ENCODE peak calls at places on chromosomes 3 and 15, in eight cellular contexts. P is suprapubic skin; A is CD8-positive, alpha-beta T cell; O is stomach; Z is cardiac muscle cell; E is K562; K is upper lobe of right lung; I is dorsolateral prefrontal cortex. X is an unnamed sample.

GRCh38 chr3:111081008-111081545 is 9.5 kb downstream of the NECTIN3 start:
- DNase-seq in P (no peak), A (no peak), O (no peak), Z (no peak), E (no peak), K (no peak), I (no peak), X (no peak)

GRCh38 chr15:56963126-56963525 is 44.7 kb downstream of the TCF12 start:
- DNase-seq in P (no peak), A (no peak), O (no peak), Z (no peak), E (no peak), K (no peak), I (no peak), X (no peak)

GRCh38 chr3:38567498-38567897 is 71.4 kb downstream of the EXOG start:
- DNase-seq in P (peak; percentile 21), A (no peak), O (peak; percentile 5), Z (no peak), E (no peak), K (peak; percentile 37), I (peak; percentile 18), X (no peak)

GRCh38 chr3:113287111-113287817 is 75.9 kb downstream of the BOC start:
- DNase-seq in P (no peak), A (no peak), O (no peak), Z (no peak), E (peak; percentile 26), K (no peak), I (no peak), X (no peak)

GRCh38 chr3:23756206-23756840 is 49.4 kb upstream of the UBE2E1 start:
- DNase-seq in P (no peak), A (no peak), O (no peak), Z (no peak), E (no peak), K (no peak), I (no peak), X (no peak)

GRCh38 chr3:142279965-142280590 is 54.7 kb upstream of the GK5 start:
- DNase-seq in P (no peak), A (no peak), O (peak; percentile 41), Z (peak; percentile 81), E (peak; percentile 62), K (no peak), I (no peak), X (no peak)

GRCh38 chr3:14989943-14990753 is 42.8 kb downstream of the NR2C2 start:
- DNase-seq in P (no peak), A (no peak), O (no peak), Z (peak; percentile 57), E (no peak), K (no peak), I (no peak), X (no peak)

GRCh38 chr3:58048301-58048700 is 40.1 kb downstream of the FLNB start:
- DNase-seq in P (no peak), A (no peak), O (no peak), Z (no peak), E (no peak), K (no peak), I (no peak), X (no peak)

GRCh38 chr3:84965141-84965540 is 6.4 kb downstream of the CADM2 start:
- DNase-seq in P (no peak), A (no peak), O (no peak), Z (peak; percentile 65), E (no peak), K (no peak), I (no peak), X (no peak)

GRCh38 chr3:187743195-187744141 is 1.8 kb downstream of the BCL6 start:
- DNase-seq in P (peak; percentile 88), A (no peak), O (peak; percentile 63), Z (peak; percentile 64), E (peak; percentile 53), K (peak; percentile 92), I (no peak), X (no peak)

GRCh38 chr3:168096210-168096795 is 579 bp upstream of the GOLIM4 start:
- DNase-seq in P (peak; percentile 68), A (no peak), O (peak; percentile 55), Z (peak; percentile 86), E (peak; percentile 44), K (peak; percentile 79), I (peak; percentile 62), X (no peak)

GRCh38 chr3:12750223-12750622 is 8.8 kb downstream of the TMEM40 start:
- DNase-seq in P (no peak), A (no peak), O (peak; percentile 72), Z (peak; percentile 51), E (peak; percentile 58), K (no peak), I (no peak), X (no peak)

GRCh38 chr3:159804726-159805410 is 183.8 kb upstream of the IL12A start:
- DNase-seq in P (no peak), A (no peak), O (peak; percentile 58), Z (peak; percentile 89), E (peak; percentile 35), K (no peak), I (peak; percentile 82), X (no peak)

GRCh38 chr3:157428957-157429356 is 7.7 kb upstream of the PTX3 start:
- DNase-seq in P (no peak), A (no peak), O (no peak), Z (no peak), E (no peak), K (no peak), I (no peak), X (no peak)

DNA sequence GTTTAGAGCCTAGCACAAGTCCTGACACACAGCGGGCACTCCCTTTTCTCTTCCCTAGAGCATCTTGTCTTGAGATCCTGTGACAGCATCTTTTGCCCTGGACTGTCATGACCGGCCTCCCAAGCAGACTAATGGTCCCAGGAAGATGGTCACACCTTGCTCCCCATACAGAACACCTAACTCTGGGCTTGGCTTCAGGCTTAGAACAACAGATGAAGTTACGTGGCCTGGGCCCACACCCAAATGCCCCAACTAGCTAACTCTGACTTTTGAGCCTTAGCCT is 781 bp upstream of the IP6K1 start:
- DNase-seq in P (no peak), A (no peak), O (no peak), Z (no peak), E (no peak), K (peak; percentile 65), I (no peak), X (no peak)
- H3K27ac ChIP-seq in P (peak overlapping the region; percentile 98), A (peak overlapping the region; percentile 87), O (peak overlapping the region; percentile 92), Z (peak overlapping the region; percentile 91), E (peak overlapping the region; percentile 91), K (peak overlapping the region; percentile 86), I (peak overlapping the region; percentile 91), X (peak overlapping the region; percentile 96)

GRCh38 chr3:71240035-71240434 is 343.5 kb downstream of the FOXP1 start:
- DNase-seq in P (no peak), A (no peak), O (no peak), Z (peak; percentile 33), E (no peak), K (no peak), I (no peak), X (no peak)

GRCh38 chr3:71237661-71238060 is 345.9 kb downstream of the FOXP1 start:
- DNase-seq in P (no peak), A (no peak), O (no peak), Z (no peak), E (no peak), K (no peak), I (no peak), X (no peak)

GRCh38 chr3:71243230-71243629 is 340.3 kb downstream of the FOXP1 start:
- DNase-seq in P (no peak), A (no peak), O (no peak), Z (no peak), E (no peak), K (no peak), I (no peak), X (no peak)

GRCh38 chr3:71241981-71242552 is 341.5 kb downstream of the FOXP1 start:
- DNase-seq in P (no peak), A (no peak), O (no peak), Z (no peak), E (no peak), K (no peak), I (no peak), X (no peak)

GRCh38 chr3:71238267-71238985 is 345.1 kb downstream of the FOXP1 start:
- DNase-seq in P (no peak), A (no peak), O (no peak), Z (no peak), E (no peak), K (no peak), I (no peak), X (no peak)
- H3K27ac ChIP-seq in P (no peak overlapping the region), A (no peak overlapping the region), O (no peak overlapping the region), Z (peak overlapping the region; percentile 63), E (no peak overlapping the region), K (no peak overlapping the region), I (no peak overlapping the region), X (no peak overlapping the region)

GRCh38 chr15:80931721-80932609 is 57.7 kb downstream of the MESD start:
- DNase-seq in P (no peak), A (no peak), O (no peak), Z (no peak), E (no peak), K (no peak), I (no peak), X (no peak)

GRCh38 chr15:80934761-80935221 is 54.8 kb downstream of the MESD start:
- DNase-seq in P (no peak), A (no peak), O (no peak), Z (peak; percentile 55), E (no peak), K (no peak), I (peak; percentile 48), X (no peak)

GRCh38 chr15:80931191-80931590 is 58.4 kb downstream of the MESD start:
- DNase-seq in P (no peak), A (no peak), O (no peak), Z (no peak), E (no peak), K (no peak), I (no peak), X (no peak)

GRCh38 chr15:80929689-80930088 is 59.9 kb downstream of the MESD start:
- DNase-seq in P (no peak), A (no peak), O (no peak), Z (no peak), E (peak; percentile 24), K (no peak), I (no peak), X (no peak)

DNA sequence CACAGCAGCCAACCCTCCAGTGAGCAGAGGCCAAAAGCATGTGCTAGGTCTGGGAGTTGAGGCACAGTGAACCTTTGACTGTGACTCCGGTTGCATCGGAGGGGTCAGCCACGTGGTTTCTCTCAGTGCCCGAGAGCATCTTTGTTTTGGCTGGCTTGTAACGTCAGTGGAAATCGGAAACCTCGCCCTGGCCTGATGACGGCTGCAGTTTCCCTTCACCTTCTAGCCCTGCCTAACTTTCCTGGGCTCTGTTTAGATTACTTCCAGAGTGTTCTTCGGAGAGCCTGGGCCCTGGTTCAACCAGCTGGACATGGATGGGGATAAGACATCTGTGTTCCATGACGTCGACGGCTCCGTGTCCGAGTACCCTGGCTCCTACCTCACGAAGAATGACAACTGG is 56.6 kb downstream of the MESD start:
- DNase-seq in P (no peak), A (no peak), O (no peak), Z (no peak), E (no peak), K (no peak), I (no peak), X (no peak)
- H3K27ac ChIP-seq in P (no peak overlapping the region), A (no peak overlapping the region), O (peak overlapping the region; percentile 54), Z (no peak overlapping the region), E (no peak overlapping the region), K (no peak overlapping the region), I (no peak overlapping the region), X (no peak overlapping the region)

DNA sequence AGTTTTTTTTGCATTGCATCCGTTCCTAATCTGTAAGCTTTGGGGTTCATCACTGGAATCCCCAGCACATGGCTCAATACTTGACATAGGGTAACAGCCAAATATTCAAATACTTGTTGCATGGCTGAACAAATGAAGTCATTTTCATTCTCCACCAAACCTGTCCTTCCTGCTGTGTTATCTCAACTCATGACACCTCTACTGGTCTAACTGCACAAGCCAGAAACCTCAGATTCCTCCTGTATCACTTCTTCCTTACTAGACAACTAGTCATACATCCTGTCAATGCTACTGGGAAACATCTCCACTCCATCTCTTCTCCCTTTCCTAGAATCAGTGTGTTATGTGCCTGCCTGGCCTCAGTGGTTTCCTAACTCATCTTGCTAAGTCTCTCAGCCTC is 43.4 kb downstream of the ST3GAL6 start:
- DNase-seq in P (no peak), A (no peak), O (no peak), Z (no peak), E (no peak), K (no peak), I (no peak), X (no peak)
- H3K27ac ChIP-seq in P (no peak overlapping the region), A (no peak overlapping the region), O (no peak overlapping the region), Z (no peak overlapping the region), E (no peak overlapping the region), K (no peak overlapping the region), I (no peak overlapping the region), X (no peak overlapping the region)